ENCODE peak calls at places on chromosomes 13 and 19, in six cellular contexts. K, J, Y, P, X and O are unnamed samples.

GRCh38 chr19:6723108-6723618 is 2.7 kb upstream of the C3 start:
- DNase-seq in Y (no peak), X (no peak), J (peak; percentile 52), P (no peak), K (no peak), O (no peak)

GRCh38 chr19:47377801-47378200 is 28.7 kb downstream of the DHX34 start:
- DNase-seq in Y (no peak), J (no peak), X (no peak), K (no peak), P (no peak), O (no peak)

GRCh38 chr19:50365434-50366306 is at the start of gene NAPSA:
- DNase-seq in X (no peak), K (no peak), P (peak; percentile 68), Y (no peak), J (no peak), O (no peak)

GRCh38 chr19:461664-462551 is 1.1 kb upstream of the SHC2 start:
- DNase-seq in P (no peak), J (no peak), K (no peak), Y (no peak), X (peak; percentile 72), O (no peak)

GRCh38 chr13:99870541-99870940 is 101.0 kb downstream of the ZIC5 start:
- DNase-seq in X (no peak), P (peak; percentile 22), Y (no peak), K (no peak), J (no peak), O (no peak)

GRCh38 chr13:83691966-83692365 is 190.3 kb downstream of the SLITRK1 start:
- DNase-seq in K (no peak), J (peak; percentile 44), Y (peak; percentile 24), X (no peak), P (no peak), O (no peak)

GRCh38 chr13:98454389-98454881 is 122.5 kb downstream of the STK24 start:
- DNase-seq in X (no peak), K (no peak), P (no peak), Y (peak; percentile 86), J (peak; percentile 89), O (no peak)

GRCh38 chr13:29541400-29541799 is 54.1 kb downstream of the SLC7A1 start:
- DNase-seq in J (no peak), P (no peak), Y (no peak), X (no peak), K (no peak), O (no peak)

GRCh38 chr19:47719047-47719885 is 6.0 kb downstream of the EHD2 start:
- DNase-seq in J (peak; percentile 98), X (peak; percentile 61), Y (peak; percentile 84), K (no peak), P (no peak), O (no peak)

GRCh38 chr13:111940892-111941291 is 126.1 kb upstream of the SOX1 start:
- DNase-seq in K (no peak), Y (no peak), J (no peak), P (no peak), X (no peak), O (no peak)

GRCh38 chr13:102873653-102874052 is 27.8 kb downstream of the ERCC5 start:
- DNase-seq in J (peak; percentile 36), P (no peak), X (no peak), Y (no peak), K (peak; percentile 37), O (no peak)

GRCh38 chr13:93771782-93772181 is 545.2 kb downstream of the GPC6 start:
- DNase-seq in J (peak; percentile 60), P (no peak), K (no peak), Y (peak; percentile 38), X (no peak), O (no peak)

GRCh38 chr19:14530005-14530348 is 583 bp downstream of the TECR start:
- DNase-seq in J (no peak), X (peak; percentile 74), Y (no peak), K (no peak), P (no peak), O (no peak)

GRCh38 chr13:106038752-106039151 is 496.7 kb downstream of the EFNB2 start:
- DNase-seq in X (no peak), P (no peak), K (no peak), Y (peak; percentile 65), J (peak; percentile 93), O (no peak)

GRCh38 chr19:18257503-18258470 is 16.5 kb downstream of the IQCN start:
- DNase-seq in Y (no peak), X (no peak), P (no peak), J (no peak), K (no peak), O (no peak)

GRCh38 chr13:64069892-64070291 is 2654.2 kb upstream of the PCDH20 start:
- DNase-seq in K (no peak), X (no peak), P (no peak), J (no peak), Y (no peak), O (no peak)

GRCh38 chr13:113637262-113638160 is 20.5 kb downstream of the ATP4B start:
- DNase-seq in Y (no peak), P (no peak), J (no peak), K (no peak), X (no peak), O (no peak)

GRCh38 chr19:34888091-34888490 is 38.6 kb upstream of the ZNF30 start:
- DNase-seq in K (no peak), P (no peak), X (no peak), J (no peak), Y (no peak), O (no peak)

GRCh38 chr19:4794971-4795370 is 3.4 kb downstream of the FEM1A start:
- DNase-seq in Y (no peak), X (no peak), K (no peak), P (no peak), J (no peak), O (no peak)

GRCh38 chr13:45393941-45394570 is 24.1 kb downstream of the SLC25A30 start:
- DNase-seq in Y (peak; percentile 52), P (no peak), J (peak; percentile 51), K (peak; percentile 59), X (no peak), O (no peak)

GRCh38 chr13:111389621-111390521 is 69.4 kb downstream of the TEX29 start:
- DNase-seq in K (no peak), J (no peak), P (no peak), X (no peak), Y (no peak), O (no peak)

GRCh38 chr13:113045214-113046007 is 60.2 kb upstream of the F7 start:
- DNase-seq in J (no peak), Y (no peak), X (no peak), P (no peak), K (no peak), O (no peak)